ENCODE peak calls at places on chromosome 2, in four cellular contexts. L is GM10248, H is C1 segment of cervical spinal cord, P is sciatic nerve. C is an unnamed sample.

GRCh38 chr2:148899638-148900318 is 24.8 kb downstream of the KIF5C start:
- DNase-seq in H (no peak), L (no peak), P (no peak), C (no peak)

GRCh38 chr2:216693414-216694100 is 1.8 kb downstream of the IGFBP5 start:
- DNase-seq in P (no peak), L (no peak), H (no peak), C (no peak)

GRCh38 chr2:135650721-135651120 is 90.9 kb upstream of the UBXN4 start:
- DNase-seq in H (no peak), L (no peak), P (no peak), C (no peak)

GRCh38 chr2:232999354-232999753 is 13.7 kb downstream of the NGEF start:
- DNase-seq in P (no peak), H (no peak), L (no peak), C (no peak)

GRCh38 chr2:45331034-45331786 is 279.9 kb downstream of the SRBD1 start:
- DNase-seq in P (no peak), L (no peak), H (no peak), C (no peak)

GRCh38 chr2:20100711-20101110 is 49.3 kb upstream of the LAPTM4A start:
- DNase-seq in H (no peak), L (no peak), P (no peak), C (no peak)

GRCh38 chr2:162075689-162076132 is 1.7 kb upstream of the DPP4 start:
- DNase-seq in H (no peak), L (no peak), P (no peak), C (no peak)

GRCh38 chr2:20422679-20423271 is 24.1 kb upstream of the RHOB start:
- DNase-seq in L (peak), H (no peak), P (no peak), C (no peak)

GRCh38 chr2:53334610-53335009 is 433.0 kb upstream of the CHAC2 start:
- DNase-seq in H (no peak), L (no peak), P (no peak), C (no peak)

GRCh38 chr2:143219266-143219665 is 90.0 kb downstream of the ARHGAP15 start:
- DNase-seq in P (no peak), H (no peak), L (no peak), C (no peak)

GRCh38 chr2:1010373-1011017 is 59.8 kb downstream of the SNTG2 start:
- DNase-seq in P (no peak), L (no peak), H (no peak), C (no peak)

GRCh38 chr2:45889620-45890019 is 238.1 kb downstream of the PRKCE start:
- DNase-seq in P (no peak), H (no peak), L (peak), C (no peak)

GRCh38 chr2:32805104-32806095 is 141.4 kb upstream of the LTBP1 start:
- DNase-seq in P (no peak), H (no peak), L (no peak), C (no peak)

GRCh38 chr2:170298115-170298514 is 120.2 kb downstream of the MYO3B start:
- DNase-seq in H (no peak), L (peak), P (no peak), C (peak)

GRCh38 chr2:105175231-105175630 is 66.3 kb upstream of the GPR45 start:
- DNase-seq in L (no peak), P (no peak), H (no peak), C (peak)

GRCh38 chr2:8684885-8685696 is 3.2 kb downstream of the ID2 start:
- DNase-seq in H (peak), P (peak), L (no peak), C (peak)